ENCODE peak calls at places on chromosomes 2 and 18, in five cellular contexts. G is lower leg skin, F is pulmonary artery endothelial cell, L is T-helper 17 cell, E is lower lobe of right lung. Q is an unnamed sample.

GRCh38 chr2:191566347-191566746 is 111.6 kb upstream of the NABP1 start:
- DNase-seq in G (peak), E (peak), L (peak), F (no peak), Q (peak)

GRCh38 chr18:75010260-75010659 is 198.7 kb downstream of the PTGR3 start:
- DNase-seq in L (no peak), G (no peak), E (no peak), F (no peak), Q (no peak)

GRCh38 chr2:65957886-65958285 is 477.0 kb upstream of the MEIS1 start:
- DNase-seq in G (no peak), E (no peak), F (no peak), L (no peak), Q (no peak)

GRCh38 chr2:54675738-54676137 is 47.7 kb upstream of the EML6 start:
- DNase-seq in G (no peak), L (no peak), E (no peak), F (no peak), Q (no peak)

GRCh38 chr2:112201706-112202430 is 53.0 kb downstream of the ZC3H8 start:
- DNase-seq in L (no peak), G (no peak), E (no peak), F (no peak), Q (no peak)

GRCh38 chr2:207163815-207164747 is 1.7 kb downstream of the KLF7 start:
- DNase-seq in F (peak), L (no peak), E (peak), G (peak), Q (peak)

GRCh38 chr2:230312638-230313037 is 14.4 kb upstream of the SP140L start:
- DNase-seq in G (no peak), E (no peak), L (no peak), F (no peak), Q (no peak)

GRCh38 chr2:77443076-77443475 is 79.1 kb downstream of the LRRTM4 start:
- DNase-seq in G (no peak), F (no peak), L (no peak), E (no peak), Q (no peak)

GRCh38 chr18:48605408-48605845 is 66.6 kb downstream of the CTIF start:
- DNase-seq in F (no peak), L (no peak), E (no peak), G (no peak), Q (peak)

GRCh38 chr2:221610675-221611074 is 38.6 kb upstream of the EPHA4 start:
- DNase-seq in E (peak), F (no peak), G (peak), L (no peak), Q (no peak)

GRCh38 chr2:100563407-100564247 is 834 bp downstream of the PDCL3 start:
- DNase-seq in G (no peak), F (no peak), E (no peak), L (no peak), Q (no peak)

GRCh38 chr2:158724803-158725271 is 70.3 kb upstream of the DAPL1 start:
- DNase-seq in G (no peak), L (no peak), F (no peak), E (no peak), Q (no peak)

GRCh38 chr2:106519767-106520166 is 32.6 kb downstream of the CD8B2 start:
- DNase-seq in G (no peak), F (no peak), L (no peak), E (no peak), Q (no peak)

GRCh38 chr2:105556366-105556765 is 157.5 kb upstream of the FHL2 start:
- DNase-seq in L (no peak), F (no peak), E (no peak), G (no peak), Q (no peak)

GRCh38 chr2:138201326-138201725 is 237.1 kb downstream of the HNMT start:
- DNase-seq in F (no peak), E (no peak), G (no peak), L (no peak), Q (peak)

GRCh38 chr2:101151859-101152194 is 645 bp upstream of the TBC1D8 start:
- DNase-seq in G (no peak), L (no peak), E (no peak), F (no peak), Q (peak)

GRCh38 chr2:72989770-72990556 is 72.6 kb downstream of the EMX1 start:
- DNase-seq in F (no peak), L (no peak), E (no peak), G (no peak), Q (no peak)

GRCh38 chr2:9488583-9489547 is 14.5 kb downstream of the IAH1 start:
- DNase-seq in L (no peak), G (no peak), F (no peak), E (no peak), Q (no peak)

GRCh38 chr2:101369100-101369499 is 18.2 kb downstream of the CREG2 start:
- DNase-seq in E (no peak), L (no peak), G (no peak), F (no peak), Q (no peak)

GRCh38 chr2:109448946-109449788 is 164.6 kb downstream of the SEPTIN10 start:
- DNase-seq in G (no peak), L (no peak), E (no peak), F (no peak), Q (no peak)

GRCh38 chr2:199659207-199659606 is 191.8 kb downstream of the FTCDNL1 start:
- DNase-seq in G (no peak), L (no peak), E (peak), F (no peak), Q (peak)

GRCh38 chr2:199404841-199405240 is 52.9 kb downstream of the SATB2 start:
- DNase-seq in F (no peak), L (no peak), G (no peak), E (no peak), Q (peak)

GRCh38 chr2:224027912-224028311 is 11.2 kb downstream of the SERPINE2 start:
- DNase-seq in G (no peak), F (no peak), L (no peak), E (no peak), Q (no peak)